ENCODE peak calls at places on chromosomes 13 and 19, in seven cellular contexts. One of them, this sample, is unnamed.

GRCh38 chr13:96796234-96796633 is 198.0 kb downstream of the OXGR1 start:
- DNase-seq in fibroblast of the aortic adventitia: peak
- DNase-seq in kidney: no peak
- DNase-seq in WTC11: no peak
- DNase-seq in activated B cell treated with CpG ODN at 0.5 μM for 24 hours: no peak
- DNase-seq in AG09309: no peak
- DNase-seq in tibial nerve: no peak
- DNase-seq in this sample: no peak

GRCh38 chr13:99174533-99175100 is 26.0 kb upstream of the UBAC2 start:
- DNase-seq in fibroblast of the aortic adventitia: peak
- DNase-seq in kidney: no peak
- DNase-seq in WTC11: no peak
- DNase-seq in activated B cell treated with CpG ODN at 0.5 μM for 24 hours: no peak
- DNase-seq in AG09309: no peak
- DNase-seq in tibial nerve: no peak
- DNase-seq in this sample: no peak

GRCh38 chr19:5341981-5342380 is 1.4 kb upstream of the PTPRS start:
- DNase-seq in fibroblast of the aortic adventitia: no peak
- DNase-seq in kidney: no peak
- DNase-seq in WTC11: no peak
- DNase-seq in activated B cell treated with CpG ODN at 0.5 μM for 24 hours: no peak
- DNase-seq in AG09309: no peak
- DNase-seq in tibial nerve: no peak
- DNase-seq in this sample: no peak

GRCh38 chr13:59444210-59444857 is 719.4 kb downstream of the DIAPH3 start:
- DNase-seq in fibroblast of the aortic adventitia: no peak
- DNase-seq in kidney: no peak
- DNase-seq in WTC11: no peak
- DNase-seq in activated B cell treated with CpG ODN at 0.5 μM for 24 hours: no peak
- DNase-seq in AG09309: no peak
- DNase-seq in tibial nerve: no peak
- DNase-seq in this sample: no peak

GRCh38 chr13:113598081-113598410 is 13.5 kb downstream of the TFDP1 start:
- DNase-seq in fibroblast of the aortic adventitia: no peak
- DNase-seq in kidney: peak
- DNase-seq in WTC11: no peak
- DNase-seq in activated B cell treated with CpG ODN at 0.5 μM for 24 hours: peak
- DNase-seq in AG09309: no peak
- DNase-seq in tibial nerve: no peak
- DNase-seq in this sample: no peak

GRCh38 chr13:69706807-69707206 is 400.8 kb upstream of the ATXN8OS start:
- DNase-seq in fibroblast of the aortic adventitia: no peak
- DNase-seq in kidney: no peak
- DNase-seq in WTC11: no peak
- DNase-seq in activated B cell treated with CpG ODN at 0.5 μM for 24 hours: no peak
- DNase-seq in AG09309: no peak
- DNase-seq in tibial nerve: no peak
- DNase-seq in this sample: no peak

GRCh38 chr19:18117692-18118378 is 20.3 kb downstream of the MAST3 start:
- DNase-seq in fibroblast of the aortic adventitia: peak
- DNase-seq in kidney: peak
- DNase-seq in WTC11: peak
- DNase-seq in activated B cell treated with CpG ODN at 0.5 μM for 24 hours: peak
- DNase-seq in AG09309: no peak
- DNase-seq in tibial nerve: peak
- DNase-seq in this sample: peak

GRCh38 chr13:40680659-40681323 is 14.3 kb upstream of the FOXO1 start:
- DNase-seq in fibroblast of the aortic adventitia: no peak
- DNase-seq in kidney: no peak
- DNase-seq in WTC11: peak
- DNase-seq in activated B cell treated with CpG ODN at 0.5 μM for 24 hours: no peak
- DNase-seq in AG09309: no peak
- DNase-seq in tibial nerve: no peak
- DNase-seq in this sample: no peak

GRCh38 chr19:10389863-10390262 is 9.5 kb upstream of the TYK2 start:
- DNase-seq in fibroblast of the aortic adventitia: no peak
- DNase-seq in kidney: no peak
- DNase-seq in WTC11: no peak
- DNase-seq in activated B cell treated with CpG ODN at 0.5 μM for 24 hours: no peak
- DNase-seq in AG09309: no peak
- DNase-seq in tibial nerve: no peak
- DNase-seq in this sample: no peak

GRCh38 chr13:98221234-98221633 is 44.2 kb upstream of the RNF113B start:
- DNase-seq in fibroblast of the aortic adventitia: peak
- DNase-seq in kidney: no peak
- DNase-seq in WTC11: no peak
- DNase-seq in activated B cell treated with CpG ODN at 0.5 μM for 24 hours: no peak
- DNase-seq in AG09309: no peak
- DNase-seq in tibial nerve: no peak
- DNase-seq in this sample: no peak

GRCh38 chr19:567296-567900 is 5.0 kb upstream of the BSG start:
- DNase-seq in fibroblast of the aortic adventitia: no peak
- DNase-seq in kidney: no peak
- DNase-seq in WTC11: no peak
- DNase-seq in activated B cell treated with CpG ODN at 0.5 μM for 24 hours: no peak
- DNase-seq in AG09309: no peak
- DNase-seq in tibial nerve: no peak
- DNase-seq in this sample: no peak

GRCh38 chr19:1113278-1113985 is 9.6 kb downstream of the GPX4 start:
- DNase-seq in fibroblast of the aortic adventitia: peak
- DNase-seq in kidney: peak
- DNase-seq in WTC11: peak
- DNase-seq in activated B cell treated with CpG ODN at 0.5 μM for 24 hours: peak
- DNase-seq in AG09309: peak
- DNase-seq in tibial nerve: peak
- DNase-seq in this sample: peak

GRCh38 chr13:43629691-43630480 is 156.9 kb downstream of the ENOX1 start:
- DNase-seq in fibroblast of the aortic adventitia: no peak
- DNase-seq in kidney: no peak
- DNase-seq in WTC11: no peak
- DNase-seq in activated B cell treated with CpG ODN at 0.5 μM for 24 hours: no peak
- DNase-seq in AG09309: peak
- DNase-seq in tibial nerve: no peak
- DNase-seq in this sample: no peak

GRCh38 chr13:113927661-113928581 is 46.0 kb downstream of the C13orf46 start:
- DNase-seq in fibroblast of the aortic adventitia: peak
- DNase-seq in kidney: peak
- DNase-seq in WTC11: peak
- DNase-seq in activated B cell treated with CpG ODN at 0.5 μM for 24 hours: no peak
- DNase-seq in AG09309: peak
- DNase-seq in tibial nerve: peak
- DNase-seq in this sample: no peak

DNA sequence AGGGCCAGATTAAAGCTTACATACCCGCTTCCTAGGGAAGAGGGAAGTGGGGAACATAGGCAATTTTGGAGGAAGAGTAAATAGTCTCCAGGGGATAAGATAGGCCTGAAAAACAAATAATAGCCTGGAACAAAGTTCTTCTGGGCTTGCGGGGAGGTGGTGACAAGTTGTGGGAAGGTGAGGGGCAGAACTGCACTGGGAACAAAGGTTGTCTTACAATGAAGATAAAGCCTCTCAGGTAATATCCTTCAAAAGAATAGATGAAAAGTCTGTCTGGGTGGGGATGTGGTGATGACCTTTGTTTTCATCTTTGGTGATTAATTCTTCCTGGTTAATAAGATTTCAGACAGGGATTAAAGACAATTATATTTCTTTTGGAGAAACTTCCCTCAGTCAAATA is 68.8 kb downstream of the CBY2 start:
- DNase-seq in fibroblast of the aortic adventitia: no peak
- DNase-seq in kidney: no peak
- DNase-seq in WTC11: no peak
- DNase-seq in activated B cell treated with CpG ODN at 0.5 μM for 24 hours: no peak
- DNase-seq in AG09309: no peak
- DNase-seq in tibial nerve: no peak
- DNase-seq in this sample: no peak
- TF ChIP-seq CTCF in fibroblast of the aortic adventitia: no peak
- TF ChIP-seq CTCF in kidney: no peak
- TF ChIP-seq CTCF in WTC11: no peak
- TF ChIP-seq CTCF in activated B cell treated with CpG ODN at 0.5 μM for 24 hours: no peak
- TF ChIP-seq CTCF in AG09309: no peak
- TF ChIP-seq CTCF in tibial nerve: no peak
- TF ChIP-seq CTCF in this sample: no peak

DNA sequence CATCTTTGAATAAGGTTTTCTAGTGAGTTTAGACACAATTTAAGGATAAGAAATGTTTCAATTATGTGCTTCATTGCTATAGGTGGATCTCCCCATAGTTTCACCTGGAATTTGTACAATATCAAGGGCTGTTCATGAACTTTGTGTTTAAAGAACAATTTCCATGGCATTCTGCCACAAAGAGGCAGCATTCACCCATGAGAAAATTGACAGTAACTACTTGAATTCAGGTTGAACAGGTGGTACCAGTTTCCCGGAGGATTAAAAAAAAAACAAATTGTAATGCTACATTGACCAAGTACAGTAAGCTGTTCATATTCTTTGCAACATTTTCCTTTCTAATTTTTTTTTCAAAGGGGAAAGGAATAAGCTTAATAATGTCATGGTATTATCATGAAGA is 9.1 kb downstream of the SLITRK5 start:
- DNase-seq in fibroblast of the aortic adventitia: no peak
- DNase-seq in kidney: no peak
- DNase-seq in WTC11: no peak
- DNase-seq in activated B cell treated with CpG ODN at 0.5 μM for 24 hours: no peak
- DNase-seq in AG09309: no peak
- DNase-seq in tibial nerve: no peak
- DNase-seq in this sample: no peak
- TF ChIP-seq CTCF in fibroblast of the aortic adventitia: no peak
- TF ChIP-seq CTCF in kidney: peak
- TF ChIP-seq CTCF in WTC11: no peak
- TF ChIP-seq CTCF in activated B cell treated with CpG ODN at 0.5 μM for 24 hours: no peak
- TF ChIP-seq CTCF in AG09309: no peak
- TF ChIP-seq CTCF in tibial nerve: no peak
- TF ChIP-seq CTCF in this sample: no peak

DNA sequence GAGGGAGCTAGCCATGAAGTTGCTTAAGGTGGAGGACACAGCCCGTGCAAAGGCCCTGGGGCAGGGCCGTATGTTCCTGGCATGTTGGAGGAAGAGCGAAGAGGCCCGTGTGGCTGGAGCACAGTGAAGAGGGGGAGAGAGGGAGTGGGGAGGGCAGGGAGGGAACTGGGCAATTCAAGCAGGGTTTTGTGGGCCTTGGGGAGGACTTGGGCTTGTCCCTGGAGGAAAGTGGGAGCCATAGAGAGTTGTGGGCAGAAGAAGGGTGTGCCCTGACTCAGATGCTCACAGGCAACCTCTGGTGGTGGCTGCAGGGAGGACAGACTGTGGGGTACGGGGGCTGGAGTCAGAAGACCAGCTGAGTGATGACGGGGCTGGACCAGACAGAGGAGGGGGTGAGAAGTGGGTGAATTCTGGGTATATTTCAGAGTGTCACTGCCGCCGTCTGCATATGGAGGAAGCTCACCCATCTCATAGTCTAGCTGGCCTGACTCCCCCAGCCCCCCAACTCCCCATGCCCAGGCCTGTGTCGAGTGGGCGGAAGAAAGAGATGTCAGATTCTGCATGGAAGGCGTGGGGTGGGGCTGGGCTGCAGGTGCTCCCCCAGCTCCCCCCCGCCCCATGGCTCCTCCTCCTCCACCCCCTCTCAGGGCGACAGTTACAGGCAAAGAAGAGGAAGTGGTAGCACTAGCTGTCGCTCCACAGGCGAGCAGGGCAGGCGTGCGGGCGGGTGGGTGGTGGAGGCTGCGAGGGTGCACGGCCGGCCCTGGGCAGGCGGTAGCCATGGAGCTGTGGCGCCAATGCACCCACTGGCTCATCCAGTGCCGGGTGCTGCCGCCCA is at the start of gene VAV1:
- DNase-seq in fibroblast of the aortic adventitia: no peak
- DNase-seq in kidney: peak
- DNase-seq in WTC11: peak
- DNase-seq in activated B cell treated with CpG ODN at 0.5 μM for 24 hours: peak
- DNase-seq in AG09309: no peak
- DNase-seq in tibial nerve: no peak
- DNase-seq in this sample: no peak
- TF ChIP-seq CTCF in fibroblast of the aortic adventitia: no peak
- TF ChIP-seq CTCF in kidney: peak
- TF ChIP-seq CTCF in WTC11: no peak
- TF ChIP-seq CTCF in activated B cell treated with CpG ODN at 0.5 μM for 24 hours: no peak
- TF ChIP-seq CTCF in AG09309: no peak
- TF ChIP-seq CTCF in tibial nerve: no peak
- TF ChIP-seq CTCF in this sample: no peak

DNA sequence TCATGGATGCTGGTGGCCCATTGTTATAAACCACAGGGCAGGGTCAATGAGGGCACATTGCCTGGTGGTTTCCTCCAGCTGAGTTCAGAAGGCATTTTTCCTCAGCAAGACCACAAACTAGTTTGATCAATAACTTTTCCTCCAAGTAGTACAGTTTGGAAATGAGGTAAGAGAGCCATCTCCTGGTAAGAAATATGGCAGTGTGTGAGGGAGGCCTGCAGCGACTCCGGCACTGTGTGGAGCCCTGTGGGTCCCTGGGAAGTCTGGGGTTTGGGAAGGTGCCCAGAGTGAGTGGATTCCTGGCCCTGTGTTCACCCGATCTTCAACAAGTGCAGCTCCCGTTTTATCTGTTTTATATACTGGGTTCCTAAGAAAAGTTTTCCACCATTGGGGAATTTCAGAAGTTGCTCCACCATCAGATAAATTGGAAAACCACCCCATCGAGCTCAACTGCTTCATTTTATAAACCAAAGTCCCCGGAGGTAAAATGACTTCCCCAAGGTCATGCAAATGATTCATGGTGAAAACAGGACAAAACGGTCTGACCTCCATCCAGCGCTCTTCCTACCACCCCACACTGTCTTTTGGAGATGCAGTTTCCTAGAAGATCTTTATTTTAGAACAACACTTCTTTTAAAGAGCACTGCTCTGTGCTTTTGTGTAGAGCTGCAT is 148.4 kb downstream of the KATNAL1 start:
- DNase-seq in fibroblast of the aortic adventitia: peak
- DNase-seq in kidney: no peak
- DNase-seq in WTC11: no peak
- DNase-seq in activated B cell treated with CpG ODN at 0.5 μM for 24 hours: no peak
- DNase-seq in AG09309: peak
- DNase-seq in tibial nerve: peak
- DNase-seq in this sample: no peak
- TF ChIP-seq CTCF in fibroblast of the aortic adventitia: peak
- TF ChIP-seq CTCF in kidney: peak
- TF ChIP-seq CTCF in WTC11: no peak
- TF ChIP-seq CTCF in activated B cell treated with CpG ODN at 0.5 μM for 24 hours: no peak
- TF ChIP-seq CTCF in AG09309: peak
- TF ChIP-seq CTCF in tibial nerve: no peak
- TF ChIP-seq CTCF in this sample: no peak

GRCh38 chr19:39339636-39340035 is 2.6 kb upstream of the SAMD4B start:
- DNase-seq in fibroblast of the aortic adventitia: no peak
- DNase-seq in kidney: no peak
- DNase-seq in WTC11: no peak
- DNase-seq in activated B cell treated with CpG ODN at 0.5 μM for 24 hours: no peak
- DNase-seq in AG09309: no peak
- DNase-seq in tibial nerve: no peak
- DNase-seq in this sample: no peak
- TF ChIP-seq CTCF in fibroblast of the aortic adventitia: no peak
- TF ChIP-seq CTCF in kidney: no peak
- TF ChIP-seq CTCF in WTC11: no peak
- TF ChIP-seq CTCF in activated B cell treated with CpG ODN at 0.5 μM for 24 hours: no peak
- TF ChIP-seq CTCF in AG09309: no peak
- TF ChIP-seq CTCF in tibial nerve: no peak
- TF ChIP-seq CTCF in this sample: no peak

GRCh38 chr13:29195459-29195858 is 375.3 kb downstream of the MTUS2 start:
- DNase-seq in fibroblast of the aortic adventitia: no peak
- DNase-seq in kidney: no peak
- DNase-seq in WTC11: no peak
- DNase-seq in activated B cell treated with CpG ODN at 0.5 μM for 24 hours: no peak
- DNase-seq in AG09309: no peak
- DNase-seq in tibial nerve: no peak
- DNase-seq in this sample: no peak
- TF ChIP-seq CTCF in fibroblast of the aortic adventitia: no peak
- TF ChIP-seq CTCF in kidney: no peak
- TF ChIP-seq CTCF in WTC11: no peak
- TF ChIP-seq CTCF in activated B cell treated with CpG ODN at 0.5 μM for 24 hours: no peak
- TF ChIP-seq CTCF in AG09309: no peak
- TF ChIP-seq CTCF in tibial nerve: no peak
- TF ChIP-seq CTCF in this sample: no peak

This sample was measured in nephron progenitor cell.